ENCODE peak calls at places on chromosome 16, in five cellular contexts. J, X, H, U and Y are unnamed samples.

GRCh38 chr16:86555763-86556130 is 712 bp upstream of the MTHFSD start:
- DNase-seq in J (no peak), X (no peak), H (no peak), U (no peak), Y (no peak)

GRCh38 chr16:88977028-88977844 is at the start of gene CBFA2T3:
- DNase-seq in J (no peak), X (peak; percentile 32), H (no peak), U (peak; percentile 33), Y (no peak)

GRCh38 chr16:64362193-64362592 is 759.7 kb downstream of the CDH11 start:
- DNase-seq in J (peak; percentile 64), X (no peak), H (peak; percentile 19), U (no peak), Y (no peak)

GRCh38 chr16:8630205-8630953 is 8.9 kb downstream of the METTL22 start:
- DNase-seq in J (no peak), X (no peak), H (no peak), U (no peak), Y (no peak)

GRCh38 chr16:75202069-75202590 is 4.8 kb downstream of the CTRB2 start:
- DNase-seq in J (no peak), X (no peak), H (no peak), U (no peak), Y (no peak)

GRCh38 chr16:86517652-86518258 is 7.4 kb downstream of the FOXF1 start:
- DNase-seq in J (peak; percentile 13), X (no peak), H (peak; percentile 80), U (peak; percentile 46), Y (no peak)

GRCh38 chr16:19179890-19180490 is 11.9 kb downstream of the SYT17 start:
- DNase-seq in J (peak; percentile 37), X (peak; percentile 51), H (peak; percentile 35), U (no peak), Y (no peak)

GRCh38 chr16:87949071-87949744 is 2.0 kb upstream of the BANP start:
- DNase-seq in J (no peak), X (no peak), H (no peak), U (no peak), Y (no peak)

GRCh38 chr16:87263418-87264052 is 53.7 kb downstream of the C16orf95 start:
- DNase-seq in J (no peak), X (no peak), H (peak; percentile 16), U (no peak), Y (no peak)

GRCh38 chr16:49542391-49542891 is 168.8 kb downstream of the C16orf78 start:
- DNase-seq in J (no peak), X (no peak), H (no peak), U (no peak), Y (no peak)

GRCh38 chr16:78407191-78407590 is 307.7 kb downstream of the WWOX start:
- DNase-seq in J (no peak), X (no peak), H (no peak), U (no peak), Y (no peak)

GRCh38 chr16:29729116-29729521 is 16.7 kb downstream of the C16orf54 start:
- DNase-seq in J (peak; percentile 52), X (no peak), H (peak; percentile 39), U (no peak), Y (peak; percentile 20)

GRCh38 chr16:19704321-19705130 is 13.5 kb downstream of the KNOP1 start:
- DNase-seq in J (peak; percentile 42), X (no peak), H (peak; percentile 97), U (no peak), Y (no peak)

GRCh38 chr16:21260870-21261791 is 17.0 kb downstream of the CRYM start:
- DNase-seq in J (peak; percentile 79), X (no peak), H (peak; percentile 66), U (no peak), Y (peak; percentile 38)

GRCh38 chr16:66510711-66511614 is 39.0 kb downstream of the TK2 start:
- DNase-seq in J (no peak), X (no peak), H (no peak), U (no peak), Y (no peak)